ENCODE peak calls at places on chromosomes 13 and 19, in eight cellular contexts. M is NCI-H748 treated with DMSO at 0.1 percent for 48 hours; X is body of pancreas; C is H54; Y is D341Med; H is fibroblast of lung; E is stimulated activated CD4-positive, alpha-beta T cell treated with anti-CD3 and anti-CD28 coated beads, Interleukin-15, amount 100 ng/mL, for 1 hour; A is cerebellar cortex. G is an unnamed sample.

GRCh38 chr13:112179995-112180394 is 113.0 kb downstream of the SOX1 start:
- DNase-seq in H (no peak), M (no peak), E (no peak), X (no peak), Y (no peak), A (no peak), C (no peak), G (no peak)

GRCh38 chr13:111519041-111519440 is 198.6 kb downstream of the TEX29 start:
- DNase-seq in A (no peak), Y (no peak), H (no peak), E (no peak), C (no peak), M (no peak), X (no peak), G (no peak)

GRCh38 chr19:3132971-3133792 is 2.7 kb upstream of the GNA15 start:
- DNase-seq in E (peak), M (no peak), X (peak), H (no peak), A (peak), C (peak), Y (no peak), G (no peak)

GRCh38 chr13:40148103-40148502 is 492.6 kb downstream of the COG6 start:
- DNase-seq in Y (no peak), M (no peak), E (no peak), X (no peak), H (no peak), A (no peak), C (no peak), G (no peak)

GRCh38 chr13:34207872-34208271 is 389.9 kb downstream of the RFC3 start:
- DNase-seq in M (no peak), H (peak), A (no peak), X (no peak), Y (no peak), C (no peak), E (no peak), G (peak)

GRCh38 chr19:13835791-13836723 is 40.8 kb downstream of the ZSWIM4 start:
- DNase-seq in Y (peak), C (no peak), X (no peak), A (no peak), H (no peak), M (no peak), E (no peak), G (peak)

GRCh38 chr13:75151081-75151643 is 330.8 kb downstream of the TBC1D4 start:
- DNase-seq in C (no peak), M (no peak), A (no peak), Y (no peak), H (peak), E (no peak), X (no peak), G (no peak)

GRCh38 chr19:7743425-7743841 is 3.9 kb downstream of the CD209 start:
- DNase-seq in C (no peak), A (no peak), M (no peak), H (no peak), E (no peak), X (no peak), Y (no peak), G (no peak)

GRCh38 chr19:45496349-45496953 is 396 bp downstream of the RTN2 start:
- DNase-seq in H (no peak), Y (peak), E (no peak), A (no peak), M (no peak), C (no peak), X (no peak), G (no peak)

GRCh38 chr13:38417727-38418126 is 68.1 kb downstream of the UFM1 start:
- DNase-seq in E (no peak), M (no peak), Y (peak), H (peak), X (no peak), C (no peak), A (no peak), G (no peak)

GRCh38 chr19:12871681-12872080 is 9.6 kb downstream of the DNASE2 start:
- DNase-seq in E (no peak), M (no peak), C (no peak), Y (no peak), X (no peak), A (no peak), H (no peak), G (no peak)

GRCh38 chr13:90564096-90564495 is 783.4 kb upstream of the MIR17HG start:
- DNase-seq in X (no peak), Y (no peak), A (no peak), E (no peak), C (no peak), M (no peak), H (no peak), G (no peak)

GRCh38 chr19:19122902-19123301 is 15.4 kb downstream of the TMEM161A start:
- DNase-seq in X (no peak), Y (no peak), C (no peak), M (no peak), A (no peak), E (no peak), H (no peak), G (no peak)

GRCh38 chr19:28290963-28291657 is 921.8 kb downstream of the UQCRFS1 start:
- DNase-seq in M (no peak), X (no peak), Y (no peak), E (no peak), C (no peak), A (no peak), H (no peak), G (no peak)

GRCh38 chr13:41137951-41138350 is 5.3 kb upstream of the KBTBD6 start:
- DNase-seq in C (no peak), Y (no peak), M (no peak), X (no peak), H (peak), E (no peak), A (no peak), G (peak)

GRCh38 chr19:5880604-5881078 is 10.3 kb upstream of the FUT5 start:
- DNase-seq in X (peak), A (no peak), E (no peak), C (no peak), Y (no peak), M (no peak), H (peak), G (no peak)

GRCh38 chr13:28002886-28003698 is 14.6 kb upstream of the URAD start:
- DNase-seq in H (no peak), M (no peak), C (no peak), X (peak), Y (no peak), E (no peak), A (no peak), G (no peak)

GRCh38 chr13:24692541-24692940 is 12.3 kb downstream of the ATP12A start:
- DNase-seq in A (no peak), E (no peak), C (peak), H (no peak), Y (no peak), M (no peak), X (no peak), G (no peak)

GRCh38 chr19:51146751-51147150 is 4.7 kb downstream of the SIGLEC7 start:
- DNase-seq in A (no peak), E (no peak), C (no peak), X (no peak), Y (no peak), M (no peak), H (no peak), G (no peak)

GRCh38 chr19:4112367-4112766 is 11.6 kb downstream of the MAP2K2 start:
- DNase-seq in E (no peak), Y (no peak), A (no peak), M (no peak), C (no peak), H (no peak), X (no peak), G (no peak)

GRCh38 chr19:42281175-42282035 is 12.4 kb downstream of the CIC start:
- DNase-seq in E (no peak), H (peak), M (peak), A (no peak), C (peak), X (peak), Y (no peak), G (peak)

GRCh38 chr19:10061717-10062310 is 24.3 kb upstream of the SHFL start:
- DNase-seq in C (no peak), X (no peak), Y (no peak), M (no peak), H (no peak), A (no peak), E (no peak), G (no peak)

GRCh38 chr13:113903912-113904311 is 40.0 kb upstream of the GAS6 start:
- DNase-seq in A (no peak), X (no peak), C (no peak), M (no peak), E (no peak), H (no peak), Y (peak), G (no peak)

GRCh38 chr19:50735869-50736268 is 12.7 kb downstream of the CLEC11A start:
- DNase-seq in C (no peak), M (no peak), X (no peak), A (no peak), Y (no peak), H (no peak), E (no peak), G (no peak)

GRCh38 chr19:13103585-13103923 is 896 bp upstream of the LYL1 start:
- DNase-seq in M (no peak), C (no peak), Y (no peak), X (no peak), H (no peak), A (no peak), E (no peak), G (no peak)

GRCh38 chr13:34165158-34165557 is 347.2 kb downstream of the RFC3 start:
- DNase-seq in E (no peak), C (no peak), A (no peak), H (no peak), X (no peak), Y (no peak), M (no peak), G (no peak)

GRCh38 chr13:32284927-32285632 is 30.1 kb downstream of the ZAR1L start:
- DNase-seq in E (no peak), A (no peak), Y (no peak), H (peak), M (no peak), X (peak), C (no peak), G (no peak)

GRCh38 chr19:45280471-45280961 is 29.4 kb downstream of the MARK4 start:
- DNase-seq in M (no peak), H (no peak), Y (no peak), E (no peak), X (no peak), A (no peak), C (no peak), G (no peak)

GRCh38 chr13:52345048-52345447 is 60.9 kb downstream of the THSD1 start:
- DNase-seq in M (no peak), C (no peak), H (peak), A (no peak), E (no peak), Y (no peak), X (no peak), G (no peak)

GRCh38 chr19:44476559-44477408 is 23.5 kb downstream of the ZNF180 start:
- DNase-seq in C (no peak), X (no peak), H (peak), A (peak), Y (no peak), E (no peak), M (peak), G (no peak)

GRCh38 chr19:33872445-33873320 is 76.0 kb downstream of the KCTD15 start:
- DNase-seq in M (no peak), X (no peak), C (no peak), A (no peak), H (no peak), E (no peak), Y (peak), G (no peak)

GRCh38 chr19:48676887-48677286 is 4.1 kb upstream of the NTN5 start:
- DNase-seq in E (no peak), M (peak), C (no peak), A (no peak), X (no peak), H (no peak), Y (no peak), G (no peak)

GRCh38 chr13:101579291-101579802 is 126.9 kb downstream of the ITGBL1 start:
- DNase-seq in H (peak), Y (no peak), C (no peak), M (peak), A (no peak), X (no peak), E (no peak), G (no peak)

GRCh38 chr19:14943601-14944000 is 2.3 kb downstream of the OR7C2 start:
- DNase-seq in Y (no peak), H (no peak), M (no peak), X (no peak), C (no peak), E (no peak), A (no peak), G (no peak)

G was measured in A549.